ENCODE peak calls at places on chromosomes 5 and 9, in ten cellular contexts. D is EL; L is breast epithelium; W is fibroblast of mammary gland; F is heart right ventricle; Z is astrocyte of the spinal cord; I is NCI-H446 treated with DMSO at 0.1 percent for 48 hours; R is germinal center; B is left cardiac atrium; O is activated CD4-positive, CD25-positive, alpha-beta regulatory T cell. J is an unnamed sample.

GRCh38 chr5:168153263-168153930 is 138.0 kb upstream of the WWC1 start:
- DNase-seq in D (no peak), L (no peak), W (no peak), F (no peak), Z (no peak), I (no peak), R (no peak), B (no peak), O (no peak), J (no peak)

GRCh38 chr5:165622864-165623536 is 2117.6 kb downstream of the MAT2B start:
- DNase-seq in D (no peak), L (no peak), W (no peak), F (no peak), Z (peak; percentile 10), I (no peak), R (no peak), B (no peak), O (no peak), J (no peak)

GRCh38 chr5:124370601-124371000 is 375.8 kb downstream of the ZNF608 start:
- DNase-seq in D (no peak), L (no peak), W (no peak), F (no peak), Z (no peak), I (no peak), R (no peak), B (no peak), O (no peak), J (no peak)

GRCh38 chr9:14281136-14281795 is 32.7 kb downstream of the NFIB start:
- DNase-seq in D (no peak), L (no peak), W (no peak), F (no peak), Z (peak; percentile 55), I (peak; percentile 90), R (no peak), B (no peak), O (no peak), J (no peak)

GRCh38 chr5:38535281-38535750 is 21.1 kb downstream of the LIFR start:
- DNase-seq in D (no peak), L (no peak), W (peak; percentile 57), F (no peak), Z (no peak), I (no peak), R (no peak), B (no peak), O (no peak), J (no peak)

GRCh38 chr5:1320436-1321344 is 24.2 kb downstream of the CLPTM1L start:
- DNase-seq in D (no peak), L (no peak), W (no peak), F (no peak), Z (no peak), I (no peak), R (no peak), B (no peak), O (no peak), J (peak; percentile 17)

GRCh38 chr5:137195483-137195882 is 303.6 kb downstream of the SPOCK1 start:
- DNase-seq in D (no peak), L (no peak), W (no peak), F (no peak), Z (no peak), I (no peak), R (no peak), B (no peak), O (no peak), J (no peak)

GRCh38 chr9:79471577-79472543 is 99.9 kb upstream of the TLE4 start:
- DNase-seq in D (peak; percentile 63), L (peak; percentile 34), W (peak; percentile 32), F (peak; percentile 13), Z (peak; percentile 42), I (peak; percentile 1), R (no peak), B (peak; percentile 70), O (no peak), J (peak; percentile 48)

GRCh38 chr5:32280656-32281081 is 32.1 kb downstream of the MTMR12 start:
- DNase-seq in D (no peak), L (no peak), W (no peak), F (no peak), Z (no peak), I (no peak), R (no peak), B (no peak), O (no peak), J (no peak)

GRCh38 chr9:4195285-4195684 is 104.6 kb downstream of the GLIS3 start:
- DNase-seq in D (no peak), L (no peak), W (no peak), F (no peak), Z (no peak), I (no peak), R (no peak), B (no peak), O (no peak), J (no peak)

GRCh38 chr5:77935516-77936364 is 159.6 kb upstream of the TBCA start:
- DNase-seq in D (peak; percentile 47), L (no peak), W (peak; percentile 11), F (no peak), Z (no peak), I (no peak), R (no peak), B (no peak), O (no peak), J (no peak)

GRCh38 chr5:16862777-16863176 is 73.3 kb downstream of the MYO10 start:
- DNase-seq in D (no peak), L (no peak), W (no peak), F (no peak), Z (no peak), I (no peak), R (no peak), B (no peak), O (no peak), J (no peak)

GRCh38 chr9:133258061-133259015 is 16.7 kb downstream of the ABO start:
- DNase-seq in D (no peak), L (no peak), W (no peak), F (no peak), Z (no peak), I (no peak), R (no peak), B (no peak), O (no peak), J (peak; percentile 69)

GRCh38 chr5:74412064-74412463 is 228.5 kb downstream of the ENC1 start:
- DNase-seq in D (no peak), L (no peak), W (no peak), F (no peak), Z (no peak), I (peak; percentile 59), R (no peak), B (no peak), O (no peak), J (no peak)

GRCh38 chr5:39194466-39195136 is 24.8 kb downstream of the FYB1 start:
- DNase-seq in D (peak; percentile 91), L (no peak), W (peak; percentile 73), F (no peak), Z (peak; percentile 19), I (no peak), R (no peak), B (no peak), O (no peak), J (no peak)

GRCh38 chr5:83281658-83282057 is 189.9 kb upstream of the VCAN start:
- DNase-seq in D (peak; percentile 69), L (no peak), W (peak; percentile 76), F (no peak), Z (peak; percentile 89), I (no peak), R (no peak), B (no peak), O (no peak), J (no peak)

GRCh38 chr5:7518947-7519560 is 123.1 kb downstream of the ADCY2 start:
- DNase-seq in D (no peak), L (no peak), W (no peak), F (no peak), Z (no peak), I (no peak), R (no peak), B (no peak), O (no peak), J (no peak)

GRCh38 chr5:149257875-149258705 is 13.6 kb upstream of the AFAP1L1 start:
- DNase-seq in D (peak; percentile 97), L (no peak), W (peak; percentile 57), F (no peak), Z (peak; percentile 19), I (no peak), R (no peak), B (no peak), O (no peak), J (no peak)

GRCh38 chr5:98474211-98474610 is 299.3 kb upstream of the RGMB start:
- DNase-seq in D (no peak), L (no peak), W (no peak), F (no peak), Z (no peak), I (no peak), R (no peak), B (no peak), O (no peak), J (no peak)

GRCh38 chr5:163915481-163915961 is 410.1 kb downstream of the MAT2B start:
- DNase-seq in D (peak; percentile 21), L (no peak), W (peak; percentile 14), F (no peak), Z (peak; percentile 38), I (no peak), R (peak; percentile 40), B (no peak), O (no peak), J (no peak)

GRCh38 chr5:136374003-136374402 is 8.7 kb upstream of the TRPC7 start:
- DNase-seq in D (peak; percentile 44), L (no peak), W (peak; percentile 18), F (no peak), Z (no peak), I (no peak), R (no peak), B (no peak), O (no peak), J (no peak)

GRCh38 chr9:38062498-38063362 is 6.3 kb downstream of the SHB start:
- DNase-seq in D (peak; percentile 82), L (no peak), W (peak; percentile 66), F (no peak), Z (peak; percentile 78), I (no peak), R (no peak), B (no peak), O (no peak), J (no peak)

GRCh38 chr9:110669439-110669838 is 848 bp downstream of the MUSK start:
- DNase-seq in D (no peak), L (no peak), W (no peak), F (no peak), Z (no peak), I (no peak), R (no peak), B (no peak), O (no peak), J (no peak)